ENCODE peak calls at places on chromosomes 13 and 19, in six cellular contexts. O is upper lobe of left lung, D is esophagus squamous epithelium, K is breast epithelium, X is tibial nerve, U is A549. B is an unnamed sample.
A peak's percentile ranks its signal among the peaks of the same experiment; 100 is the strongest.

GRCh38 chr19:1170938-1171754 is 2.9 kb downstream of the SBNO2 start:
- DNase-seq in O (no peak), D (no peak), K (no peak), X (no peak), U (no peak), B (peak; percentile 79)

GRCh38 chr19:7738023-7738422 is 6.1 kb upstream of the CLEC4G start:
- DNase-seq in O (no peak), D (no peak), K (no peak), X (no peak), U (no peak), B (no peak)

GRCh38 chr13:40190656-40191100 is 475.8 kb downstream of the FOXO1 start:
- DNase-seq in O (peak; percentile 52), D (peak; percentile 19), K (no peak), X (peak; percentile 31), U (no peak), B (peak; percentile 93)

GRCh38 chr13:67841071-67841470 is 610.9 kb upstream of the PCDH9 start:
- DNase-seq in O (no peak), D (no peak), K (no peak), X (no peak), U (no peak), B (no peak)

GRCh38 chr19:51018745-51019543 is 565 bp downstream of the KLK10 start:
- DNase-seq in O (peak; percentile 26), D (no peak), K (no peak), X (no peak), U (no peak), B (no peak)

GRCh38 chr13:73162912-73163911 is 104.4 kb downstream of the KLF5 start:
- DNase-seq in O (no peak), D (no peak), K (no peak), X (no peak), U (peak; percentile 60), B (no peak)

GRCh38 chr13:62387642-62388041 is 972.0 kb upstream of the PCDH20 start:
- DNase-seq in O (no peak), D (no peak), K (no peak), X (no peak), U (no peak), B (no peak)

GRCh38 chr13:28357846-28358496 is 137.0 kb downstream of the FLT1 start:
- DNase-seq in O (no peak), D (no peak), K (no peak), X (no peak), U (no peak), B (no peak)

GRCh38 chr13:85772379-85772778 is 26.8 kb downstream of the SLITRK6 start:
- DNase-seq in O (no peak), D (no peak), K (no peak), X (no peak), U (peak; percentile 58), B (no peak)

GRCh38 chr13:98598043-98598442 is 21.1 kb upstream of the STK24 start:
- DNase-seq in O (no peak), D (no peak), K (no peak), X (no peak), U (peak; percentile 9), B (no peak)

GRCh38 chr19:51887522-51888498 is at the start of gene ZNF577:
- DNase-seq in O (peak; percentile 81), D (peak; percentile 7), K (peak; percentile 87), X (peak; percentile 82), U (no peak), B (peak; percentile 91)

GRCh38 chr19:7914598-7915045 is at the start of gene TGFBR3L:
- DNase-seq in O (no peak), D (no peak), K (no peak), X (no peak), U (no peak), B (peak; percentile 71)

GRCh38 chr13:100987993-100988392 is 313.4 kb upstream of the TMTC4 start:
- DNase-seq in O (no peak), D (no peak), K (no peak), X (no peak), U (peak; percentile 1), B (no peak)

GRCh38 chr19:1606138-1606651 is 933 bp upstream of the UQCR11 start:
- DNase-seq in O (no peak), D (no peak), K (no peak), X (no peak), U (no peak), B (no peak)

GRCh38 chr19:8641908-8642547 is 11.6 kb downstream of the NFILZ start:
- DNase-seq in O (no peak), D (no peak), K (no peak), X (peak; percentile 24), U (peak; percentile 68), B (no peak)

GRCh38 chr19:6412111-6412999 is 12.3 kb downstream of the KHSRP start:
- DNase-seq in O (peak; percentile 35), D (no peak), K (no peak), X (no peak), U (peak; percentile 31), B (no peak)

GRCh38 chr13:32746474-32746873 is 160.2 kb downstream of the PDS5B start:
- DNase-seq in O (no peak), D (no peak), K (no peak), X (no peak), U (no peak), B (no peak)

DNA sequence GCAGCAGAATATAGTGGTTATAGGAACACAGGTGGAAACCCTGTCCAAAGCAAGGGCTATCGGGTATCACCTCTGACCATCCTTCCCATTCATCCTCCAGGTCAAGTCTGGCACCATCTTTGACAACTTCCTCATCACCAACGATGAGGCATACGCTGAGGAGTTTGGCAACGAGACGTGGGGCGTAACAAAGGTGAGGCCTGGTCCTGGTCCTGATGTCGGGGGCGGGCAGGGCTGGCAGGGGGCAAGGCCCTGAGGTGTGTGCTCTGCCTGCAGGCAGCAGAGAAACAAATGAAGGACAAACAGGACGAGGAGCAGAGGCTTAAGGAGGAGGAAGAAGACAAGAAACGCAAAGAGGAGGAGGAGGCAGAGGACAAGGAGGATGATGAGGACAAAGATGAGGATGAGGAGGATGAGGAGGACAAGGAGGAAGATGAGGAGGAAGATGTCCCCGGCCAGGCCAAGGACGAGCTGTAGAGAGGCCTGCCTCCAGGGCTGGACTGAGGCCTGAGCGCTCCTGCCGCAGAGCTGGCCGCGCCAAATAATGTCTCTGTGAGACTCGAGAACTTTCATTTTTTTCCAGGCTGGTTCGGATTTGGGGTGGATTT is 2.1 kb upstream of the RAD23A start:
- DNase-seq in O (no peak), D (no peak), K (no peak), X (no peak), U (no peak), B (no peak)
- TF ChIP-seq POLR2A in O (no peak), D (no peak), K (no peak), X (no peak), U (no peak), B (no peak)

GRCh38 chr13:51822106-51822840 is 18.3 kb upstream of the DHRS12 start:
- DNase-seq in O (no peak), D (no peak), K (no peak), X (no peak), U (no peak), B (no peak)
- H3K27ac ChIP-seq in O (peak overlapping the region; percentile 46), D (no peak overlapping the region), K (no peak overlapping the region), X (no peak overlapping the region), U (no peak overlapping the region), B (peak overlapping the region; percentile 84)

GRCh38 chr19:33620611-33621010 is 1.1 kb upstream of the CHST8 start:
- DNase-seq in O (no peak), D (no peak), K (no peak), X (no peak), U (no peak), B (peak; percentile 45)

GRCh38 chr19:33622505-33622808 is 704 bp downstream of the CHST8 start:
- DNase-seq in O (no peak), D (no peak), K (no peak), X (no peak), U (no peak), B (no peak)

GRCh38 chr19:33622809-33623511 is 1.2 kb downstream of the CHST8 start:
- DNase-seq in O (no peak), D (no peak), K (no peak), X (no peak), U (no peak), B (no peak)

GRCh38 chr19:33621065-33621785 is 528 bp upstream of the CHST8 start:
- DNase-seq in O (no peak), D (no peak), K (no peak), X (no peak), U (no peak), B (peak; percentile 67)

DNA sequence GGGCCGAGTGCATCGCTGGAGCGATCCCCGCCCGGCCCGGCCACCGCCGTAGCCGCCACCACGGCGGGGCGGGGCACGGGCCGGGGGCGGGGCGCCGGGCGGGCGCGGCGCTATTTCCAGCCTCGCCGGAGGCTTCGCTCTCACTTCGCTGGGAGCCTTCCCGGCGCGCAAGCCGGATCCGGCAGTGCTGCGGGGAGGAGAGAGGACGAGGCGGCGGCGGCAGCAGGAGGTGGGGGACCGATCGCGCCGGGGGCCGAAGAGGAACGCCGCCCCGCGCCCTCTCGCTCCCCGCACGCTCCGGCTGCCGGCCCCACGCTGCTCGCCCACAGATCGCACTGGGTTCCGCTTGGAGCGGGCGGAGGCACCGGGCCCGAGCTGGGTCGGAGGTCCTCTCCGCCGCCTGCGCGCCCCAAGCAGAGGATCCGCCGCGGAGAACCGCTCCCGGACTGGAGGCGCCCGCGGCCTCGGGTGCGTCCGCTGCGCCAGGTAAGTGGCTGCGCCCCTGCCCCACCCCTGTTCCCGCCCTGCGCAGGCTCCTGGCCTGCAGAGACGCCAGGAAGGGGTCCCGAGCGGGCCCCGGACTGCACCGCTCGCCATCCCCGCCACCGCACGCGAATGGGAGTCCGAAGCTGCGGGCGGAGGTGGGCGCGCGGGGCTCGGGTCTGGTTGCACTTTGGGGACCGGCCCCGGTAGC is at the start of gene CHST8:
- DNase-seq in O (no peak), D (no peak), K (no peak), X (no peak), U (no peak), B (no peak)
- TF ChIP-seq POLR2A in O (no peak), D (no peak), K (no peak), X (no peak), U (peak; percentile 75), B (peak; percentile 65)

GRCh38 chr13:34507630-34508029 is 434.4 kb upstream of the NBEA start:
- DNase-seq in O (no peak), D (no peak), K (no peak), X (no peak), U (no peak), B (no peak)
- H3K27ac ChIP-seq in O (no peak overlapping the region), D (no peak overlapping the region), K (no peak overlapping the region), X (no peak overlapping the region), U (no peak overlapping the region), B (no peak overlapping the region)

GRCh38 chr13:48161530-48162179 is 66.8 kb upstream of the MED4 start:
- DNase-seq in O (peak; percentile 85), D (no peak), K (no peak), X (peak; percentile 55), U (no peak), B (peak; percentile 88)
- TF ChIP-seq POLR2A in O (no peak), D (no peak), K (no peak), X (no peak), U (no peak), B (no peak)

GRCh38 chr19:17526922-17527321 is 15.5 kb downstream of the PGLS start:
- DNase-seq in O (no peak), D (peak; percentile 26), K (no peak), X (no peak), U (no peak), B (peak; percentile 93)
- H3K27ac ChIP-seq in O (no peak overlapping the region), D (no peak overlapping the region), K (no peak overlapping the region), X (no peak overlapping the region), U (no peak overlapping the region), B (peak overlapping the region; percentile 67)